ENCODE peak calls at places on chromosomes 16 and 17, in five cellular contexts. Q, X, N, I and B are unnamed samples.

GRCh38 chr17:82880620-82881019 is 40.8 kb upstream of the ZNF750 start:
- DNase-seq in I (no peak), N (no peak), X (no peak), Q (no peak), B (no peak)

GRCh38 chr17:82434216-82434565 is 15.8 kb upstream of the OGFOD3 start:
- DNase-seq in X (no peak), I (no peak), Q (no peak), N (no peak), B (no peak)

GRCh38 chr16:66399031-66399430 is 28.1 kb upstream of the BEAN1 start:
- DNase-seq in I (no peak), X (no peak), Q (no peak), N (peak; percentile 74), B (no peak)

GRCh38 chr17:45052052-45052772 is 780 bp upstream of the DCAKD start:
- DNase-seq in X (peak; percentile 15), Q (peak; percentile 75), I (peak; percentile 42), N (no peak), B (peak; percentile 64)

GRCh38 chr17:18866866-18867813 is 9.2 kb downstream of the PRPSAP2 start:
- DNase-seq in I (no peak), X (no peak), N (no peak), Q (no peak), B (no peak)

GRCh38 chr16:90035902-90036301 is 16.6 kb upstream of the DBNDD1 start:
- DNase-seq in X (no peak), Q (no peak), N (no peak), I (no peak), B (no peak)

GRCh38 chr17:73954981-73955380 is 248.5 kb upstream of the RPL38 start:
- DNase-seq in N (no peak), I (no peak), Q (no peak), X (no peak), B (no peak)

GRCh38 chr17:50412188-50412732 is 13.8 kb upstream of the ACSF2 start:
- DNase-seq in N (no peak), Q (no peak), X (no peak), I (no peak), B (no peak)

GRCh38 chr16:73329363-73330306 is 281.7 kb upstream of the ZFHX3 start:
- DNase-seq in Q (no peak), N (no peak), I (peak; percentile 14), X (no peak), B (no peak)